ENCODE peak calls at places on chromosomes 3 and 15, in eight cellular contexts. H is body of pancreas, S is adrenal gland, L is uterus, J is heart left ventricle, F is left ventricle myocardium inferior, W is PC-3, Z is fibroblast of lung. D is an unnamed sample.

GRCh38 chr15:97995881-97996603 is 35.5 kb downstream of the ARRDC4 start:
- DNase-seq in H (peak; percentile 39), S (peak; percentile 25), L (peak; percentile 18), J (no peak), F (no peak), W (peak; percentile 45), Z (peak; percentile 31), D (peak; percentile 46)

GRCh38 chr3:158936530-158937113 is 134.8 kb downstream of the MFSD1 start:
- DNase-seq in H (no peak), S (no peak), L (no peak), J (no peak), F (no peak), W (no peak), Z (no peak), D (no peak)

GRCh38 chr15:60829416-60829815 is 350.5 kb upstream of the ICE2 start:
- DNase-seq in H (no peak), S (no peak), L (no peak), J (no peak), F (no peak), W (no peak), Z (no peak), D (no peak)

GRCh38 chr3:197495059-197495455 is 60.7 kb downstream of the BDH1 start:
- DNase-seq in H (no peak), S (peak; percentile 43), L (no peak), J (no peak), F (peak; percentile 36), W (no peak), Z (no peak), D (no peak)

GRCh38 chr3:156633335-156633734 is 41.1 kb upstream of the TIPARP start:
- DNase-seq in H (peak; percentile 80), S (peak; percentile 86), L (peak; percentile 60), J (peak; percentile 65), F (peak; percentile 38), W (no peak), Z (peak; percentile 96), D (no peak)

GRCh38 chr3:186220365-186220764 is 111.5 kb upstream of the ETV5 start:
- DNase-seq in H (no peak), S (peak; percentile 62), L (no peak), J (no peak), F (no peak), W (peak; percentile 90), Z (peak; percentile 23), D (no peak)

GRCh38 chr3:37223084-37223975 is 48.9 kb upstream of the LRRFIP2 start:
- DNase-seq in H (no peak), S (no peak), L (no peak), J (no peak), F (no peak), W (peak; percentile 65), Z (peak; percentile 15), D (no peak)

GRCh38 chr3:23944861-23945652 is at the start of gene NR1D2:
- DNase-seq in H (peak; percentile 87), S (peak; percentile 87), L (peak; percentile 84), J (peak; percentile 93), F (peak; percentile 88), W (peak; percentile 82), Z (peak; percentile 77), D (peak; percentile 87)

GRCh38 chr3:98918586-98918985 is 17.1 kb upstream of the DCBLD2 start:
- DNase-seq in H (no peak), S (no peak), L (no peak), J (no peak), F (no peak), W (peak; percentile 45), Z (peak; percentile 72), D (no peak)

GRCh38 chr3:89699771-89700170 is 592.4 kb downstream of the EPHA3 start:
- DNase-seq in H (peak; percentile 19), S (no peak), L (no peak), J (no peak), F (no peak), W (no peak), Z (no peak), D (peak; percentile 52)

GRCh38 chr3:179706233-179706632 is 53.4 kb downstream of the USP13 start:
- DNase-seq in H (no peak), S (peak; percentile 76), L (no peak), J (no peak), F (no peak), W (no peak), Z (peak; percentile 13), D (no peak)

GRCh38 chr3:111924283-111924682 is 54.5 kb upstream of the ABHD10 start:
- DNase-seq in H (peak; percentile 85), S (peak; percentile 17), L (no peak), J (peak; percentile 70), F (peak; percentile 64), W (peak; percentile 73), Z (no peak), D (peak; percentile 39)

GRCh38 chr3:31610700-31611275 is 78.1 kb downstream of the STT3B start:
- DNase-seq in H (no peak), S (no peak), L (no peak), J (no peak), F (no peak), W (peak; percentile 77), Z (peak; percentile 37), D (peak; percentile 29)

GRCh38 chr15:41777421-41777973 is 3.2 kb downstream of the MAPKBP1 start:
- DNase-seq in H (no peak), S (no peak), L (no peak), J (no peak), F (no peak), W (peak; percentile 76), Z (peak; percentile 55), D (no peak)

GRCh38 chr15:60962087-60962486 is 267.0 kb downstream of the RORA start:
- DNase-seq in H (no peak), S (no peak), L (no peak), J (no peak), F (no peak), W (no peak), Z (peak; percentile 11), D (no peak)

GRCh38 chr15:87896926-87897325 is 359.6 kb downstream of the NTRK3 start:
- DNase-seq in H (no peak), S (no peak), L (no peak), J (no peak), F (no peak), W (no peak), Z (no peak), D (no peak)

GRCh38 chr3:46092704-46093085 is 65.4 kb upstream of the XCR1 start:
- DNase-seq in H (no peak), S (no peak), L (no peak), J (no peak), F (no peak), W (no peak), Z (no peak), D (no peak)
- TF ChIP-seq CTCF in H (no peak), S (no peak), L (no peak), J (no peak), F (no peak), W (no peak), Z (no peak), D (no peak)

DNA sequence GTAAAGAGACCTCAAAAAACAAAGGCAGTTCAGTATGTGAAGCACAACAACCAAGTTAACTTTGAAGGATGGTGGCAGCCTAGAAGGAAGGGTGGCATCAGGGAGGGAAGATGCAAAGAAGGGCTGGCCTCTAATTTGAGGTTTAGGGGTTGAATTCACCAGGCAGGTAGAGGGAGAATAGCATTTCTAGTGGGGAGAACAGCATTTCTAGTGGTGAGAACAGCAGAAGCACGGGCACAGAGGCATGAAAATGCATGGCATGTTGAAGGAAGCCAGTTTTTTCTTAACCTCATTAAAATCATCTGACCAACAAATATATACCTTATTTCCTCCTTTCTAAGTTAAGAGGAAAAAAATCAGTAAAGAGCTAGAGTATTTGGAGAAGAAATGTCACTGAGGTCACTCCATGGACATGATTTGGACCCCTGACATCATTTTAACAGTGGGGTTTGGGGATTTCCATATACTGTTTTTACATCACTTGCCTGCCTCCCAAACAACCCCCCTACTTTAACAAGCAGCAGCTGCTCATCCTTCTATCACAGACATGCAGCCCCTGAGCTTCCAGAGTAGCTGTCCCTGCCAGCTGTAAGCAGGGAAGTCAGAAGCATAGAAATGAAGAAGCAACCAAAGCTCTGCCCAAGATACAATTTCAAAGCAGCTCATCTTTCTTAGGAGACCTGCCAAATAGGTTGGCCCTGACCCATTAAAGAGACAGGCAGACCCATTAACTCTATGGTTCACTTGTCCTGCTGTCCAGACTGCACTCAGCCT is 2.4 kb upstream of the POPDC2 start:
- DNase-seq in H (no peak), S (peak; percentile 35), L (no peak), J (no peak), F (no peak), W (peak; percentile 70), Z (peak; percentile 31), D (no peak)
- H3K4me1 ChIP-seq in H (peaks cover 11% of the 10 kb centered on the region), S (peaks cover 29% of the 10 kb centered on the region), L (no peaks in the 10 kb centered on the region), J (peaks cover 28% of the 10 kb centered on the region), F (peaks cover 81% of the 10 kb centered on the region), W (peaks cover 52% of the 10 kb centered on the region), Z (no peaks in the 10 kb centered on the region), D (no peaks in the 10 kb centered on the region)

GRCh38 chr15:75178938-75179772 is 22.5 kb upstream of the C15orf39 start:
- DNase-seq in H (no peak), S (no peak), L (no peak), J (no peak), F (no peak), W (no peak), Z (no peak), D (no peak)

GRCh38 chr15:75177360-75178071 is 24.2 kb upstream of the C15orf39 start:
- DNase-seq in H (no peak), S (no peak), L (no peak), J (no peak), F (no peak), W (no peak), Z (no peak), D (no peak)

GRCh38 chr15:75181780-75182179 is 19.9 kb upstream of the C15orf39 start:
- DNase-seq in H (no peak), S (no peak), L (no peak), J (no peak), F (no peak), W (no peak), Z (no peak), D (no peak)

GRCh38 chr15:75178171-75178937 is 23.3 kb upstream of the C15orf39 start:
- DNase-seq in H (no peak), S (no peak), L (peak; percentile 63), J (peak; percentile 78), F (peak; percentile 43), W (no peak), Z (peak; percentile 6), D (peak; percentile 54)

DNA sequence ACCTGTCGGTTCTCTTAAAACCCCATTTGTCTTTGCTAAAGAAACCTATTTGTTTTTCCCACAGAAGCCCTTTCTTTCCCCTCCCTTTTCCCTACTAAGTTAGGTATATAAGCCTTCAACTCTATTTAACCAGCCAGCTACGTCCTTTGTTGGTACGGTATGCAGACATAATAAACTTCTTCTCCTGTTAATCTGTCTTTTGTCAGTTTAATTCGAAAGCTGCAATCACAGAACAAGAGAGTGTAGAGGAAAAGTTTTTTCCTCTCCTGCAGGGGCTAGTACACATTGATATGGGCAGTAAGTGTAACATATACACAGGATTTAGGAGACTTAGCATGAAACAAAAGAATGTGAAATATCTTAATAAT is 21.9 kb upstream of the C15orf39 start:
- DNase-seq in H (no peak), S (no peak), L (no peak), J (no peak), F (no peak), W (no peak), Z (no peak), D (no peak)
- H3K27ac ChIP-seq in H (no peak overlapping the region), S (no peak overlapping the region), L (peak overlapping the region; percentile 83), J (no peak overlapping the region), F (no peak overlapping the region), W (no peak overlapping the region), Z (no peak overlapping the region), D (no peak overlapping the region)

DNA sequence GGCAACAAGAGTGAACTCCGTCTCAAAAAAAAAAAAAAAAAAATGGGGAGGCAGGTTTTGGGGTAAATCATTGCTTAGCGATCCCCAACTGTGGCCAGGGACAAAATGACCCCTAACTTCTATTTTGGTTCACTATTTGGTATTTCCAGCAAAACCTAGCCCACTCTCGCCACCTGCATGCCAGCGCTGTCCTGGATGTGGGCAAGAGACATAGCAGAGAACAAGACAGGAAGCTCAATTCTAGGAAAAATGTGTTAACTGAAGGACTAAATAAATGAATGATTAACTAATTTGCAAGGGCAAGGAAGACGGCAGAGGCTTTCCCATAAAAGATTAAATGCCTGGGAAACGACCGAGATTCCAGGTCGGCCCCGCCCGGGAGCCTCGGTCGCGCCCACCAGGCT is 425 bp downstream of the NICN1 start:
- DNase-seq in H (no peak), S (no peak), L (no peak), J (no peak), F (no peak), W (no peak), Z (no peak), D (no peak)
- TF ChIP-seq CTCF in H (no peak), S (peak; percentile 3), L (no peak), J (no peak), F (no peak), W (no peak), Z (no peak), D (no peak)